ENCODE peak calls at places on chromosomes 5 and 9, in six cellular contexts. Z is IMR-90, I is A549, H is H1, O is prostate gland, Q is uterus. A is an unnamed sample.

GRCh38 chr9:114583776-114584175 is 3.8 kb upstream of the ATP6V1G1 start:
- DNase-seq in Z (no peak), H (no peak), I (no peak), Q (no peak), O (no peak), A (no peak)

GRCh38 chr5:133129192-133129748 is 77.5 kb downstream of the HSPA4 start:
- DNase-seq in Z (no peak), O (no peak), Q (no peak), H (no peak), I (no peak), A (no peak)

GRCh38 chr5:127933348-127933747 is 150.2 kb upstream of the SLC12A2 start:
- DNase-seq in Z (no peak), O (no peak), H (no peak), Q (no peak), I (no peak), A (no peak)

GRCh38 chr5:127650022-127650421 is 1.1 kb downstream of the CTXN3 start:
- DNase-seq in I (no peak), Z (no peak), H (no peak), O (no peak), Q (no peak), A (no peak)

GRCh38 chr5:72307968-72308852 is 11.8 kb downstream of the MRPS27 start:
- DNase-seq in O (peak; percentile 98), Z (peak; percentile 97), I (peak; percentile 98), H (peak; percentile 93), Q (peak; percentile 97), A (peak; percentile 98)

GRCh38 chr5:116930628-116931027 is 356.0 kb upstream of the SEMA6A start:
- DNase-seq in Q (no peak), H (no peak), O (no peak), Z (no peak), I (no peak), A (no peak)

GRCh38 chr5:150073677-150074076 is 12.7 kb downstream of the CSF1R start:
- DNase-seq in H (peak; percentile 3), Q (peak; percentile 0), I (no peak), Z (no peak), O (no peak), A (no peak)

GRCh38 chr5:73867344-73868335 is 241.6 kb downstream of the ARHGEF28 start:
- DNase-seq in Q (no peak), H (no peak), O (no peak), Z (peak; percentile 68), I (peak; percentile 6), A (no peak)

GRCh38 chr5:127041571-127041970 is 11.2 kb upstream of the MARCHF3 start:
- DNase-seq in I (no peak), O (no peak), Q (no peak), Z (peak; percentile 60), H (no peak), A (no peak)

GRCh38 chr9:131475956-131476776 is 26.6 kb upstream of the POMT1 start:
- DNase-seq in Z (no peak), I (no peak), O (no peak), H (no peak), Q (no peak), A (peak; percentile 69)

GRCh38 chr5:141478321-141478945 is 2.7 kb downstream of the PCDHGC3 start:
- DNase-seq in Q (peak; percentile 41), Z (peak; percentile 52), I (no peak), O (peak; percentile 84), H (peak; percentile 88), A (no peak)

GRCh38 chr5:155938051-155938450 is 388.9 kb upstream of the SGCD start:
- DNase-seq in I (no peak), Q (no peak), Z (no peak), O (no peak), H (no peak), A (no peak)

GRCh38 chr9:26656003-26656940 is 236.3 kb downstream of the CAAP1 start:
- DNase-seq in I (peak; percentile 37), H (peak; percentile 58), Q (no peak), O (peak; percentile 8), Z (peak; percentile 15), A (no peak)

GRCh38 chr5:39697891-39698290 is 273.1 kb upstream of the DAB2 start:
- DNase-seq in Z (no peak), H (no peak), O (no peak), Q (no peak), I (no peak), A (no peak)

GRCh38 chr9:131589124-131589711 is 43.9 kb downstream of the PRRT1B start:
- DNase-seq in Q (peak; percentile 15), O (no peak), I (no peak), H (no peak), Z (no peak), A (peak; percentile 67)

GRCh38 chr9:21744320-21744719 is 58.1 kb upstream of the MTAP start:
- DNase-seq in I (no peak), Z (no peak), O (no peak), Q (no peak), H (no peak), A (no peak)

GRCh38 chr9:14961372-14962068 is 51.3 kb upstream of the FREM1 start:
- DNase-seq in Z (no peak), H (no peak), I (peak; percentile 11), Q (no peak), O (no peak), A (no peak)

GRCh38 chr9:134965851-134966250 is 48.1 kb upstream of the FCN1 start:
- DNase-seq in O (no peak), Z (no peak), Q (no peak), I (no peak), H (no peak), A (peak; percentile 35)

GRCh38 chr5:149037819-149038218 is 25.0 kb downstream of the SH3TC2 start:
- DNase-seq in I (no peak), Q (no peak), H (no peak), Z (no peak), O (no peak), A (no peak)

DNA sequence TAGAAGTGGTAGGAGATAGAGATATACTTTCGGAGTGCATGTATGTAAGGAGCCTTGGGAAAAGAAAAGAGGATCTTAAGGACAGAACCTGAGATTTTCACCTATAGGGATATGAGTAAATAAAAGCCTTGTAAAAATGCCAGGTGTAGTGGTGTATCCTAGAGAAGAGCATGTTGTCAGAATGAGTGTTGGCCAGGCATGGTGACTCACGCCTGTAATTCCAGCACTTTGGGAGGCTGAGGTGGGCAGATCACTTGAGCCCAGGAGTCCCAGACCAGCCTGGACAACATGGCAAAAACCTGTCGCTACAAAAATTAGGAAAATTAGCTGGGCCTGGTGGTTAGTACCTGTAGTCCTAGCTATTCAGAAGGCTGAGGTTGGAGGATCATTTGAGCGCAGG is 76.0 kb downstream of the IPO11 start:
- DNase-seq in I (no peak), Q (no peak), O (no peak), Z (no peak), H (no peak), A (no peak)
- TF ChIP-seq POLR2A in I (no peak), Q (no peak), O (no peak), Z (no peak), H (no peak), A (no peak)

DNA sequence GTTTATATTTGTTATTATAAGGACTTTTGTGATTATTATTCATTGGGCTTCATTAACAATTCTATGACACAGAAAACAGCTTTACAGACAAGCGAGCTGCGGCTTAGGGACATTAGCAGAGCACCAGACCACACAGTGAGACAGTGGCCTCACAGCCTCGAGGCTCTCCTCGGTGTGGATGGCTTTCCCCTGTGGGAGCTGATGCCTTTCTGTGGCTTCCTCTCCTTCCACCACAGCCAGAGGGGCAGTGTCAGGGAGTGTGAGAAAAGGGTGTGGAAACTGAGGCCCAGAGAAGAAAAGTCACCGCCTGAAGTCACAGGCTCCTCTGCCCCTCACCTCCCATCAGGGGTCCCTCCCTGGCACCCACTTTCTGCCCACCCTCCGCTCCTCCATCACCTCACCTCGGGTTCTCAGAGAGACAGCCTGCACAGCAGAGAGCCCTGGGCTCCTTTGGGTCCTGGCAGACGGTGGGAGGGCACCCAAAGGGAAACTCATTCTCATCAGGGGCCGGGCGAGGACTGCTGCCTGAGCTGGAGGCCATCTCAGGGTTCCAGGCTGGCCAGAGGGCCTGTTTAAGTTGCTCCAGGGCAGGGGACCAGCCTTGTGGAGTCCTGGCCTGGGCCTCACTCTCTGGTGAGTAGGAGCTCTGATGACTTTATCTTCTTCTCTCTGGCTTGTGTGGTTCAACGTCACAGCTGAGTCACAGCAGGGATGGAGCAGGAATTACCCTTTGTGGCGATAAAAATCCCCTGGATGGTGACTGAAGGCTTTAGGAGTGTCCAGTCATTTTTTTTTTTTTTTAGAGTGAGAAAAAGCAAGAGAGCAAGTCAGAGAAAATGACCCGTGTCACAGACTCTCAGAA is 830 bp downstream of the TRAF1 start:
- DNase-seq in Z (peak; percentile 99), I (peak; percentile 69), Q (no peak), H (no peak), O (no peak), A (no peak)
- TF ChIP-seq POLR2A in Z (peak; percentile 92), I (no peak), Q (no peak), H (no peak), O (no peak), A (no peak)

GRCh38 chr9:69173891-69174644 is at the start of gene TJP2:
- DNase-seq in Q (peak; percentile 40), H (peak; percentile 83), Z (peak; percentile 75), O (peak; percentile 46), I (no peak), A (peak; percentile 88)
- TF ChIP-seq POLR2A in Q (no peak), H (no peak), Z (peak; percentile 88), O (no peak), I (no peak), A (no peak)

GRCh38 chr5:120510994-120511686 is 47.0 kb downstream of the PRR16 start:
- DNase-seq in Z (no peak), H (no peak), I (no peak), O (no peak), Q (no peak), A (no peak)

GRCh38 chr5:120510098-120510634 is 46.1 kb downstream of the PRR16 start:
- DNase-seq in H (no peak), I (no peak), O (no peak), Z (no peak), Q (no peak), A (no peak)

GRCh38 chr5:120512068-120512467 is 48.0 kb downstream of the PRR16 start:
- DNase-seq in O (no peak), I (no peak), H (peak; percentile 50), Q (no peak), Z (no peak), A (no peak)

GRCh38 chr5:120516799-120517198 is 52.7 kb downstream of the PRR16 start:
- DNase-seq in H (no peak), O (no peak), Q (no peak), Z (peak; percentile 63), I (no peak), A (no peak)

GRCh38 chr5:120512757-120513650 is 48.9 kb downstream of the PRR16 start:
- DNase-seq in Q (no peak), I (no peak), Z (no peak), O (no peak), H (no peak), A (no peak)
- TF ChIP-seq POLR2A in Q (no peak), I (no peak), Z (no peak), O (no peak), H (no peak), A (no peak)

DNA sequence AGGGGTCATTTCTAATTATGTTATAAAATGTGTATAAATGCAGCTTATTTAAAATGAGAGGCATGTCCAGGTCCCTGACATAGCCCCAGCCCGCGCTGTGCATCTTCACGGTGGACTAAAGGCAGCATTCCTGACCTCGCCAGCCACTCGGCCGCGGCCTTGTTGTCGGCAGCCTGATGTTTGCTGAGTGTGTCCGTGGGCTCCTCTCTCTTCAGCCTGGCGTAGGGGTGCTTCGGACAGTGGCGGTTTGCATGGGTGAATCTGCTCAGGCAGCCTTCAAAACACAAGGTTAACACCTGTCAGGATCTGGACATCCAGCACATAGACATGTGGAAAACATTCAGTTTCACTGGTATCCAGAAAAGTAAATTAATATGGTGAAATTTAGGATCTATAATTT is 8.8 kb upstream of the SLC35D2 start:
- DNase-seq in I (no peak), O (no peak), H (no peak), Q (no peak), Z (no peak), A (no peak)
- TF ChIP-seq POLR2A in I (no peak), O (no peak), H (no peak), Q (no peak), Z (no peak), A (no peak)

GRCh38 chr9:98016137-98016680 is 33.1 kb downstream of the ANP32B start:
- DNase-seq in Z (no peak), I (no peak), Q (no peak), O (no peak), H (no peak), A (no peak)
- TF ChIP-seq POLR2A in Z (no peak), I (no peak), Q (no peak), O (no peak), H (no peak), A (no peak)

A was measured in spleen.